ENCODE peak calls at places on chromosome 10, in seven cellular contexts. E, R, J, N, O, P and H are unnamed samples.

GRCh38 chr10:61760943-61761824 is 98.5 kb downstream of the CABCOCO1 start:
- DNase-seq in R (no peak), P (peak; percentile 54), N (no peak), J (no peak), E (peak; percentile 12), O (no peak), H (no peak)

GRCh38 chr10:102504179-102504975 is 605 bp downstream of the SUFU start:
- DNase-seq in N (no peak), R (peak; percentile 34), P (no peak), O (no peak), E (peak; percentile 16), J (peak; percentile 53), H (peak; percentile 72)

GRCh38 chr10:89653410-89653828 is 8.4 kb upstream of the PANK1 start:
- DNase-seq in E (no peak), N (no peak), P (no peak), J (peak; percentile 57), O (no peak), R (no peak), H (no peak)

GRCh38 chr10:4006051-4006450 is 221.0 kb upstream of the KLF6 start:
- DNase-seq in J (no peak), P (no peak), N (no peak), O (no peak), E (no peak), R (no peak), H (no peak)

GRCh38 chr10:101467286-101467770 is 113.4 kb downstream of the BTRC start:
- DNase-seq in P (peak; percentile 51), J (peak; percentile 87), N (peak; percentile 42), R (no peak), E (peak; percentile 93), O (peak; percentile 62), H (peak; percentile 82)

GRCh38 chr10:49242604-49243003 is 54.4 kb upstream of the TMEM273 start:
- DNase-seq in P (no peak), J (no peak), R (no peak), N (no peak), E (no peak), O (no peak), H (no peak)

GRCh38 chr10:85926136-85926535 is 440.5 kb downstream of the GRID1 start:
- DNase-seq in O (no peak), R (no peak), P (no peak), N (no peak), E (no peak), J (no peak), H (no peak)

GRCh38 chr10:30939643-30940042 is 92.0 kb downstream of the ZNF438 start:
- DNase-seq in N (no peak), P (no peak), E (no peak), J (no peak), O (no peak), R (no peak), H (no peak)

GRCh38 chr10:93711891-93712290 is 9.5 kb upstream of the FRA10AC1 start:
- DNase-seq in E (no peak), O (no peak), P (peak; percentile 45), N (no peak), J (no peak), R (no peak), H (no peak)

GRCh38 chr10:74453151-74453550 is 302.1 kb downstream of the ADK start:
- DNase-seq in O (no peak), N (no peak), P (no peak), E (peak; percentile 83), J (no peak), R (no peak), H (no peak)

GRCh38 chr10:34612446-34612845 is 202.7 kb downstream of the PARD3 start:
- DNase-seq in R (no peak), N (no peak), P (no peak), E (no peak), J (no peak), O (no peak), H (no peak)